ENCODE peak calls at places on chromosomes 1 and 21, in nine cellular contexts. G, O, S, F, Y, H, I, V and D are unnamed samples.

GRCh38 chr1:28887418-28887834 is 26.9 kb upstream of the EPB41 start:
- DNase-seq in G (no peak), O (no peak), V (peak; percentile 58), Y (no peak), F (no peak), I (peak; percentile 70), S (no peak), H (peak; percentile 67), D (peak; percentile 52)

GRCh38 chr1:24805534-24806301 is 60.5 kb downstream of the CLIC4 start:
- DNase-seq in I (no peak), Y (peak; percentile 48), O (peak; percentile 42), S (peak; percentile 33), H (peak; percentile 74), F (no peak), V (no peak), G (peak; percentile 40), D (no peak)

GRCh38 chr1:232382671-232383070 is 247.3 kb downstream of the SIPA1L2 start:
- DNase-seq in F (no peak), Y (no peak), H (no peak), V (no peak), G (no peak), O (no peak), I (no peak), S (no peak), D (no peak)

GRCh38 chr1:201176931-201177330 is 13.7 kb upstream of the IGFN1 start:
- DNase-seq in S (no peak), G (no peak), H (no peak), I (no peak), O (no peak), F (no peak), V (no peak), Y (no peak), D (no peak)

GRCh38 chr1:31904339-31905092 is 33.7 kb downstream of the PTP4A2 start:
- DNase-seq in I (no peak), V (no peak), S (no peak), F (no peak), H (peak; percentile 54), G (no peak), O (no peak), Y (peak; percentile 52), D (no peak)

GRCh38 chr21:28991861-28992525 is 684 bp downstream of the LTN1 start:
- DNase-seq in H (peak; percentile 29), G (no peak), O (no peak), S (no peak), Y (no peak), I (no peak), F (no peak), V (no peak), D (no peak)

GRCh38 chr21:32484706-32485380 is 72.3 kb downstream of the EVA1C start:
- DNase-seq in O (no peak), F (no peak), I (peak; percentile 61), V (no peak), G (no peak), S (no peak), H (no peak), Y (peak; percentile 46), D (no peak)

GRCh38 chr1:227112538-227112937 is 172.4 kb downstream of the COQ8A start:
- DNase-seq in H (no peak), G (no peak), S (no peak), V (no peak), O (no peak), Y (no peak), I (no peak), F (no peak), D (no peak)

DNA sequence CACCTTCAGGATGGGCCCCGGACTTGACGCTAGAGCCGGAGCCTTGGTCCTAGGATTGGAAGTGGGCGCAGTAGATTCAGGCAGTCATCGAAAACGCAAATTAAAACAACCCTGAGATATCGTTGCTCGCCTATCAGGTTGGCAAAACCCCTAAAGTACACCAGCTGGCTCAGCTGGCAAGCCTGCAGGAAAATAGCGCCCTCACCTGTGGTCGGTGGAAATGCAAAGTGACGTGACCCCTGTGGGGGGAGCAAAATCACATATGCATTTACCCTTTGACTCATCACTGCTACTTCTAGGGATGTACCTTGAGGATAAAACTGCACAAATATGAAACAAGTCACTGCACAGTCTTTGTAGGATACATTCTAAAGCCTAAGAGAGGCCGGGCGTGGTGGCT is 170.3 kb upstream of the TMEM51 start:
- DNase-seq in F (no peak), O (no peak), Y (no peak), H (peak; percentile 11), I (no peak), S (no peak), V (no peak), G (no peak), D (no peak)
- TF ChIP-seq CTCF in F (no peak), O (no peak), Y (no peak), H (peak; percentile 11), I (no peak), S (no peak), V (no peak), G (no peak), D (peak; percentile 13)

GRCh38 chr1:61579815-61580214 is 145.1 kb downstream of the TM2D1 start:
- DNase-seq in H (no peak), G (no peak), V (no peak), Y (no peak), F (no peak), S (no peak), O (no peak), I (no peak), D (no peak)

GRCh38 chr1:61581241-61581640 is 143.7 kb downstream of the TM2D1 start:
- DNase-seq in O (no peak), G (no peak), F (no peak), I (no peak), V (no peak), H (no peak), S (no peak), Y (no peak), D (no peak)

GRCh38 chr1:61585714-61586113 is 139.2 kb downstream of the TM2D1 start:
- DNase-seq in Y (no peak), O (no peak), I (no peak), V (no peak), G (no peak), S (no peak), H (no peak), F (no peak), D (no peak)

GRCh38 chr1:61580417-61580816 is 144.5 kb downstream of the TM2D1 start:
- DNase-seq in S (no peak), G (no peak), I (no peak), F (no peak), V (no peak), O (no peak), Y (no peak), H (no peak), D (no peak)
- TF ChIP-seq CTCF in S (no peak), G (no peak), I (no peak), F (no peak), V (no peak), O (no peak), Y (no peak), H (no peak), D (no peak)

GRCh38 chr21:17089121-17089520 is 423.7 kb upstream of the CXADR start:
- DNase-seq in H (no peak), F (no peak), O (no peak), G (no peak), Y (no peak), V (no peak), S (no peak), I (no peak), D (no peak)
- TF ChIP-seq CTCF in H (no peak), F (no peak), O (no peak), G (no peak), Y (no peak), V (no peak), S (no peak), I (no peak), D (no peak)

DNA sequence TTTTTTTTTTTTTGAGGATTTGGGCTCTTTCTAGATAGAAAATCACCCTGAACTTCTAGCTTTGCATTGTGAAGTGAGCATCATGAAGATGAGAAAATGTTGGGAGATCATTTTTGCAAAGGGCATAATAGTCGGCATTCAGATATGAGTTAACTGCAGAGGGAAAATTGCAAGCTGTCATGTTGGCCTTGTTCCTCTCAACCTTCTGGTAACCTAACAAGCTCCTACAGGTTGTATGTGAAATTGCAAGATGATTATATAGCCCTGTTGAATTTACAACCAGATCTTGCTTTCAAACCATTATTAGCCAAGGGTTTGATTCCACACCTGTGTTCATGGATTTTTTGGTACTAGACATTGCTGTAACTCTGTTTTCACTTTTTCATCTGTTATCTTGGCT is 2.2 kb downstream of the ELOA start:
- DNase-seq in H (peak; percentile 51), V (peak; percentile 77), S (no peak), F (no peak), G (no peak), Y (no peak), I (no peak), O (no peak), D (peak; percentile 81)
- TF ChIP-seq CTCF in H (peak; percentile 14), V (peak; percentile 25), S (peak; percentile 38), F (no peak), G (no peak), Y (no peak), I (no peak), O (peak; percentile 58), D (peak; percentile 46)